ENCODE peak calls at places on chromosomes 6 and 20, in seven cellular contexts. One of them, this sample, is unnamed.

GRCh38 chr6:3280866-3281465 is 22.2 kb downstream of the PSMG4 start:
- DNase-seq in IMR-90: peak; percentile 37
- DNase-seq in fibroblast of lung: no peak
- DNase-seq in mammary epithelial cell: no peak
- DNase-seq in cardiac muscle cell: peak; percentile 16
- DNase-seq in astrocyte: peak; percentile 40
- DNase-seq in pancreas: no peak
- DNase-seq in this sample: no peak

GRCh38 chr6:133041020-133041419 is 200.1 kb upstream of the EYA4 start:
- DNase-seq in IMR-90: no peak
- DNase-seq in fibroblast of lung: no peak
- DNase-seq in mammary epithelial cell: no peak
- DNase-seq in cardiac muscle cell: no peak
- DNase-seq in astrocyte: no peak
- DNase-seq in pancreas: no peak
- DNase-seq in this sample: no peak

GRCh38 chr6:18463429-18463828 is 76.3 kb downstream of the RNF144B start:
- DNase-seq in IMR-90: no peak
- DNase-seq in fibroblast of lung: no peak
- DNase-seq in mammary epithelial cell: no peak
- DNase-seq in cardiac muscle cell: no peak
- DNase-seq in astrocyte: no peak
- DNase-seq in pancreas: no peak
- DNase-seq in this sample: no peak

GRCh38 chr6:20534295-20534897 is at the start of gene CDKAL1:
- DNase-seq in IMR-90: peak; percentile 93
- DNase-seq in fibroblast of lung: peak; percentile 95
- DNase-seq in mammary epithelial cell: peak; percentile 88
- DNase-seq in cardiac muscle cell: peak; percentile 94
- DNase-seq in astrocyte: peak; percentile 92
- DNase-seq in pancreas: peak; percentile 81
- DNase-seq in this sample: peak; percentile 92

GRCh38 chr6:39642300-39642699 is 82.9 kb downstream of the KIF6 start:
- DNase-seq in IMR-90: no peak
- DNase-seq in fibroblast of lung: no peak
- DNase-seq in mammary epithelial cell: no peak
- DNase-seq in cardiac muscle cell: no peak
- DNase-seq in astrocyte: no peak
- DNase-seq in pancreas: no peak
- DNase-seq in this sample: no peak

GRCh38 chr20:1225263-1225728 is 548 bp upstream of the RAD21L1 start:
- DNase-seq in IMR-90: no peak
- DNase-seq in fibroblast of lung: no peak
- DNase-seq in mammary epithelial cell: no peak
- DNase-seq in cardiac muscle cell: no peak
- DNase-seq in astrocyte: no peak
- DNase-seq in pancreas: no peak
- DNase-seq in this sample: no peak

GRCh38 chr6:107083921-107084320 is 31.4 kb downstream of the BEND3 start:
- DNase-seq in IMR-90: no peak
- DNase-seq in fibroblast of lung: no peak
- DNase-seq in mammary epithelial cell: no peak
- DNase-seq in cardiac muscle cell: no peak
- DNase-seq in astrocyte: no peak
- DNase-seq in pancreas: no peak
- DNase-seq in this sample: no peak

GRCh38 chr6:36660771-36661471 is 17.6 kb upstream of the CDKN1A start:
- DNase-seq in IMR-90: no peak
- DNase-seq in fibroblast of lung: peak; percentile 60
- DNase-seq in mammary epithelial cell: no peak
- DNase-seq in cardiac muscle cell: peak; percentile 61
- DNase-seq in astrocyte: peak; percentile 23
- DNase-seq in pancreas: peak; percentile 49
- DNase-seq in this sample: peak; percentile 75

GRCh38 chr20:8250539-8251200 is 118.6 kb downstream of the PLCB1 start:
- DNase-seq in IMR-90: no peak
- DNase-seq in fibroblast of lung: no peak
- DNase-seq in mammary epithelial cell: no peak
- DNase-seq in cardiac muscle cell: no peak
- DNase-seq in astrocyte: no peak
- DNase-seq in pancreas: no peak
- DNase-seq in this sample: no peak

GRCh38 chr6:146950351-146950835 is 253.8 kb upstream of the STXBP5 start:
- DNase-seq in IMR-90: peak; percentile 8
- DNase-seq in fibroblast of lung: peak; percentile 7
- DNase-seq in mammary epithelial cell: no peak
- DNase-seq in cardiac muscle cell: peak; percentile 43
- DNase-seq in astrocyte: no peak
- DNase-seq in pancreas: no peak
- DNase-seq in this sample: no peak

GRCh38 chr6:132814716-132815570 is 574 bp downstream of the RPS12 start:
- DNase-seq in IMR-90: no peak
- DNase-seq in fibroblast of lung: peak; percentile 20
- DNase-seq in mammary epithelial cell: no peak
- DNase-seq in cardiac muscle cell: no peak
- DNase-seq in astrocyte: no peak
- DNase-seq in pancreas: peak; percentile 13
- DNase-seq in this sample: no peak

GRCh38 chr6:17600527-17601388 is 656 bp downstream of the FAM8A1 start:
- DNase-seq in IMR-90: peak; percentile 12
- DNase-seq in fibroblast of lung: peak; percentile 8
- DNase-seq in mammary epithelial cell: peak; percentile 50
- DNase-seq in cardiac muscle cell: peak; percentile 44
- DNase-seq in astrocyte: no peak
- DNase-seq in pancreas: peak; percentile 62
- DNase-seq in this sample: peak; percentile 85

GRCh38 chr6:28544211-28544610 is 18.5 kb downstream of the GPX5 start:
- DNase-seq in IMR-90: no peak
- DNase-seq in fibroblast of lung: peak; percentile 4
- DNase-seq in mammary epithelial cell: no peak
- DNase-seq in cardiac muscle cell: no peak
- DNase-seq in astrocyte: no peak
- DNase-seq in pancreas: no peak
- DNase-seq in this sample: no peak

GRCh38 chr6:85192186-85192585 is 257.7 kb upstream of the NT5E start:
- DNase-seq in IMR-90: peak; percentile 31
- DNase-seq in fibroblast of lung: no peak
- DNase-seq in mammary epithelial cell: peak; percentile 48
- DNase-seq in cardiac muscle cell: peak; percentile 39
- DNase-seq in astrocyte: peak; percentile 3
- DNase-seq in pancreas: no peak
- DNase-seq in this sample: no peak

GRCh38 chr6:25883536-25883935 is 9.5 kb upstream of the SLC17A3 start:
- DNase-seq in IMR-90: no peak
- DNase-seq in fibroblast of lung: peak; percentile 9
- DNase-seq in mammary epithelial cell: no peak
- DNase-seq in cardiac muscle cell: peak; percentile 48
- DNase-seq in astrocyte: no peak
- DNase-seq in pancreas: no peak
- DNase-seq in this sample: no peak

GRCh38 chr6:79702701-79703100 is 71.6 kb downstream of the SH3BGRL2 start:
- DNase-seq in IMR-90: no peak
- DNase-seq in fibroblast of lung: no peak
- DNase-seq in mammary epithelial cell: no peak
- DNase-seq in cardiac muscle cell: no peak
- DNase-seq in astrocyte: no peak
- DNase-seq in pancreas: no peak
- DNase-seq in this sample: no peak

GRCh38 chr20:13681248-13682125 is 42.8 kb upstream of the TASP1 start:
- DNase-seq in IMR-90: no peak
- DNase-seq in fibroblast of lung: no peak
- DNase-seq in mammary epithelial cell: no peak
- DNase-seq in cardiac muscle cell: no peak
- DNase-seq in astrocyte: no peak
- DNase-seq in pancreas: no peak
- DNase-seq in this sample: no peak

GRCh38 chr6:127146935-127147334 is 28.5 kb downstream of the RSPO3 start:
- DNase-seq in IMR-90: peak; percentile 82
- DNase-seq in fibroblast of lung: peak; percentile 88
- DNase-seq in mammary epithelial cell: peak; percentile 54
- DNase-seq in cardiac muscle cell: peak; percentile 85
- DNase-seq in astrocyte: peak; percentile 98
- DNase-seq in pancreas: no peak
- DNase-seq in this sample: no peak

GRCh38 chr6:30062471-30063178 is 1.6 kb downstream of the POLR1H start:
- DNase-seq in IMR-90: no peak
- DNase-seq in fibroblast of lung: no peak
- DNase-seq in mammary epithelial cell: no peak
- DNase-seq in cardiac muscle cell: no peak
- DNase-seq in astrocyte: no peak
- DNase-seq in pancreas: no peak
- DNase-seq in this sample: no peak

DNA sequence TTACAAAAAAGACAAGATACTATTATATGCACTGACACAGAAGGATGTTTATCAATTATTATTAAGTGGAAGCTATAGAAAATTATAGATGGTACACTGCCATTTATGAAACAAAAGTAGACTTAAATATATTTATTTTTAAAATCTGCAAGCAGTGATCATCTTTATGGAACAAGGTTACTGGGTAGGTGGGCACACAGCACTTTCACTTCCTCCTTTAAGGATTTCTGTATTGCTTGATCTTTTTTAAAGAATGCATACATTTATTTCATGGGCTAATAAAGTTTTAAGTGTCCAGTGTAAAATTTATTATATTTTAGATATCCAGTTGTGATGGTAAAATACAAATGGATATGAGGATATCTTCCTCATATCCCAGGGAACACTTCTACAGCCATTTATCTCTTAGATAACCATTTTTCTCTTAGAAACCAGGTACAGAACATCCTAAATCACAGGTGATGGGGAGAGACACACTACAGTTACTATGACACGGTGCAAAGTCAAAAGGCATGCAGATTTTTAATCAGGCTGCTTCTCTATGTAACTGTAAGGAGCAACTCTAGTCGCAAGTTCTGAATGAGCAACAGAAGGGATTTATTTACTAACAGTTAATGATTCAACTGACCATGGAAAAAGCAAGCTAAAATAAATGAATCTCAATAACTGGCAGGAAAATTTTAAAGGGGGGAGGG is 2.3 kb downstream of the FBXL4 start:
- DNase-seq in IMR-90: no peak
- DNase-seq in fibroblast of lung: no peak
- DNase-seq in mammary epithelial cell: no peak
- DNase-seq in cardiac muscle cell: no peak
- DNase-seq in astrocyte: no peak
- DNase-seq in pancreas: no peak
- DNase-seq in this sample: no peak
- H3K4me1 ChIP-seq in IMR-90: peaks cover 4% of the 10 kb centered on the region
- H3K4me1 ChIP-seq in fibroblast of lung: no peaks in the 10 kb centered on the region
- H3K4me1 ChIP-seq in mammary epithelial cell: peaks cover 19% of the 10 kb centered on the region
- H3K4me1 ChIP-seq in cardiac muscle cell: peaks cover 6% of the 10 kb centered on the region
- H3K4me1 ChIP-seq in astrocyte: peaks cover 15% of the 10 kb centered on the region
- H3K4me1 ChIP-seq in pancreas: peaks cover 20% of the 10 kb centered on the region
- H3K4me1 ChIP-seq in this sample: no peaks in the 10 kb centered on the region

GRCh38 chr20:19524691-19525090 is 233.4 kb upstream of the RIN2 start:
- DNase-seq in IMR-90: no peak
- DNase-seq in fibroblast of lung: no peak
- DNase-seq in mammary epithelial cell: no peak
- DNase-seq in cardiac muscle cell: no peak
- DNase-seq in astrocyte: no peak
- DNase-seq in pancreas: no peak
- DNase-seq in this sample: no peak

GRCh38 chr20:19520261-19520660 is 237.8 kb upstream of the RIN2 start:
- DNase-seq in IMR-90: no peak
- DNase-seq in fibroblast of lung: no peak
- DNase-seq in mammary epithelial cell: no peak
- DNase-seq in cardiac muscle cell: no peak
- DNase-seq in astrocyte: no peak
- DNase-seq in pancreas: no peak
- DNase-seq in this sample: no peak

GRCh38 chr20:19519461-19519860 is 238.6 kb upstream of the RIN2 start:
- DNase-seq in IMR-90: no peak
- DNase-seq in fibroblast of lung: no peak
- DNase-seq in mammary epithelial cell: no peak
- DNase-seq in cardiac muscle cell: no peak
- DNase-seq in astrocyte: no peak
- DNase-seq in pancreas: no peak
- DNase-seq in this sample: no peak

GRCh38 chr20:19522080-19522801 is 235.8 kb upstream of the RIN2 start:
- DNase-seq in IMR-90: no peak
- DNase-seq in fibroblast of lung: no peak
- DNase-seq in mammary epithelial cell: no peak
- DNase-seq in cardiac muscle cell: no peak
- DNase-seq in astrocyte: no peak
- DNase-seq in pancreas: no peak
- DNase-seq in this sample: no peak

GRCh38 chr20:19523191-19523590 is 234.9 kb upstream of the RIN2 start:
- DNase-seq in IMR-90: no peak
- DNase-seq in fibroblast of lung: no peak
- DNase-seq in mammary epithelial cell: no peak
- DNase-seq in cardiac muscle cell: no peak
- DNase-seq in astrocyte: no peak
- DNase-seq in pancreas: no peak
- DNase-seq in this sample: no peak
- H3K27me3 ChIP-seq in IMR-90: no peaks in the 10 kb centered on the region
- H3K27me3 ChIP-seq in fibroblast of lung: no peaks in the 10 kb centered on the region
- H3K27me3 ChIP-seq in mammary epithelial cell: no peaks in the 10 kb centered on the region
- H3K27me3 ChIP-seq in cardiac muscle cell: no peaks in the 10 kb centered on the region
- H3K27me3 ChIP-seq in astrocyte: no peaks in the 10 kb centered on the region
- H3K27me3 ChIP-seq in pancreas: no peaks in the 10 kb centered on the region
- H3K27me3 ChIP-seq in this sample: no peaks in the 10 kb centered on the region

GRCh38 chr20:54292186-54292585 is 84.3 kb downstream of the PFDN4 start:
- DNase-seq in IMR-90: peak; percentile 25
- DNase-seq in fibroblast of lung: peak; percentile 75
- DNase-seq in mammary epithelial cell: peak; percentile 20
- DNase-seq in cardiac muscle cell: peak; percentile 38
- DNase-seq in astrocyte: peak; percentile 70
- DNase-seq in pancreas: no peak
- DNase-seq in this sample: no peak
- H3K36me3 ChIP-seq in IMR-90: no peaks in the 10 kb centered on the region
- H3K36me3 ChIP-seq in fibroblast of lung: no peaks in the 10 kb centered on the region
- H3K36me3 ChIP-seq in mammary epithelial cell: no peaks in the 10 kb centered on the region
- H3K36me3 ChIP-seq in cardiac muscle cell: no peaks in the 10 kb centered on the region
- H3K36me3 ChIP-seq in astrocyte: no peaks in the 10 kb centered on the region
- H3K36me3 ChIP-seq in pancreas: no peaks in the 10 kb centered on the region
- H3K36me3 ChIP-seq in this sample: no peaks in the 10 kb centered on the region

DNA sequence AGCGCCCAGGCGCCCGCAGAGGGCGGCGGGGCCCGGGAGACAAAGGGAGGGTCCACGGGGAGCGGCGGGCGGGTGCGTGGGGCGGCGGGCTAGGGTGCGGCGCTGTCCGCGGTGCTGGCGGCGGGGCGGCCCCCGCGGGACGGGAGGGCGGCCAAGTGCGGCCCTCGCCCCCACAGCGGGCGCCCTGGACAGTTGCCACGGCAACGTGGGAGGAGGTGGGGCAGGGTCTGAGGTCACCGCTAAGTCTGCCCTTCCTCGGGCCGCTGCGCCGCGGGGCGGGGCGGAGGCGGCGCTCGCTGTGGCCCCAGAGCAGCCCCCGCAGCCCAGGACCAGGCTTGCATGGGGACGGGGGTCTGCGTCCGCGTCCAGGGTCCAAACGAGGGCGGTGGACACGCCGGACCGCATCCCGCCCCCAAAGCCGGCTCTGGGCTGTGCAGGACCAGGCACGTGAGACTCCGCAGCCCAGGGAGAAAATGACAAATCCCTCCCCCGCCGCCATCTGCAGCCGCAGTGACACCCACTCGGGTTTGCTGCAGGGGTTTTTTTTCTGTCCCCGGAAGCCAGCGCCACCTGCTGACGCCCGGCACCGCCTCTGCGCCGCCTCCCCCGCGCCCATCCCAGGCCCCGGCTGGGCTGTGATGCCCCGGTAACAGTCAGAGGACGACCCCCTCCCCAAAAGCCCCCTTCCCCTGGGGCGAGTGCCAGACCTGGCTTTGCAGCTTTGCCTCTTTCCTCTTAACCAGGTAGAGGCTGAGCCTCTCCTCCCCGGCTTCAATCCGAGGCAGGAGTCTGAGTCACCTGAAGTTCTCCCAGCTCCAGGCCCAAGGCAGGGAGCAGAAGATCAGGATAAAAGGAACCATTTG is 36.8 kb downstream of the YTHDF1 start:
- DNase-seq in IMR-90: peak; percentile 4
- DNase-seq in fibroblast of lung: peak; percentile 6
- DNase-seq in mammary epithelial cell: no peak
- DNase-seq in cardiac muscle cell: no peak
- DNase-seq in astrocyte: no peak
- DNase-seq in pancreas: peak; percentile 8
- DNase-seq in this sample: peak; percentile 59
- H3K4me1 ChIP-seq in IMR-90: no peaks in the 10 kb centered on the region
- H3K4me1 ChIP-seq in fibroblast of lung: no peaks in the 10 kb centered on the region
- H3K4me1 ChIP-seq in mammary epithelial cell: peaks cover 7% of the 10 kb centered on the region
- H3K4me1 ChIP-seq in cardiac muscle cell: peaks cover 12% of the 10 kb centered on the region
- H3K4me1 ChIP-seq in astrocyte: no peaks in the 10 kb centered on the region
- H3K4me1 ChIP-seq in pancreas: no peaks in the 10 kb centered on the region
- H3K4me1 ChIP-seq in this sample: no peaks in the 10 kb centered on the region

This sample was measured in aorta.